ENCODE peak calls at places on chromosome 1, in six cellular contexts. G, R, V, K, F and J are unnamed samples.
A peak's percentile ranks its signal among the peaks of the same experiment; 100 is the strongest.

GRCh38 chr1:247539214-247539613 is 3.0 kb upstream of the OR2C3 start:
- DNase-seq in G (no peak), R (no peak), V (no peak), K (peak; percentile 73), F (no peak), J (no peak)

GRCh38 chr1:2199042-2199810 is 4.7 kb upstream of the FAAP20 start:
- DNase-seq in G (peak; percentile 86), R (peak; percentile 51), V (peak; percentile 74), K (no peak), F (peak; percentile 94), J (no peak)

GRCh38 chr1:1929639-1930545 is 10.8 kb upstream of the TMEM52 start:
- DNase-seq in G (no peak), R (no peak), V (no peak), K (no peak), F (no peak), J (peak; percentile 90)

GRCh38 chr1:192867180-192867579 is 58.3 kb downstream of the RGS2 start:
- DNase-seq in G (no peak), R (no peak), V (no peak), K (no peak), F (no peak), J (no peak)

GRCh38 chr1:84327830-84328229 is 26.3 kb downstream of the SAMD13 start:
- DNase-seq in G (no peak), R (no peak), V (no peak), K (no peak), F (no peak), J (no peak)

GRCh38 chr1:185559684-185560310 is 174.4 kb upstream of the HMCN1 start:
- DNase-seq in G (peak; percentile 82), R (peak; percentile 58), V (peak; percentile 45), K (peak; percentile 31), F (peak; percentile 68), J (no peak)

GRCh38 chr1:215421772-215422171 is 145.3 kb upstream of the KCTD3 start:
- DNase-seq in G (no peak), R (no peak), V (no peak), K (no peak), F (no peak), J (no peak)

GRCh38 chr1:100995196-100995983 is 30.2 kb downstream of the DPH5 start:
- DNase-seq in G (no peak), R (no peak), V (no peak), K (no peak), F (no peak), J (no peak)